ENCODE peak calls at places on chromosomes 13 and 19, in five cellular contexts. One of them, this sample, is unnamed.

GRCh38 chr19:7654401-7654800 is 14.4 kb upstream of the RETN start:
- DNase-seq in uterus: no peak
- DNase-seq in BJ: no peak
- DNase-seq in fibroblast of lung: no peak
- DNase-seq in Panc1: no peak
- DNase-seq in this sample: no peak

GRCh38 chr19:16899566-16900075 is 10.8 kb downstream of the F2RL3 start:
- DNase-seq in fibroblast of lung: no peak
- DNase-seq in BJ: no peak
- DNase-seq in Panc1: peak; percentile 18
- DNase-seq in uterus: no peak
- DNase-seq in this sample: no peak

GRCh38 chr19:17325881-17326594 is 8.6 kb downstream of the ANO8 start:
- DNase-seq in BJ: no peak
- DNase-seq in Panc1: no peak
- DNase-seq in fibroblast of lung: peak; percentile 36
- DNase-seq in uterus: no peak
- DNase-seq in this sample: no peak

GRCh38 chr13:39855236-39855635 is 199.8 kb downstream of the COG6 start:
- DNase-seq in fibroblast of lung: no peak
- DNase-seq in uterus: no peak
- DNase-seq in Panc1: no peak
- DNase-seq in BJ: no peak
- DNase-seq in this sample: no peak

GRCh38 chr19:17073869-17074627 is 1.2 kb downstream of the HAUS8 start:
- DNase-seq in BJ: no peak
- DNase-seq in fibroblast of lung: no peak
- DNase-seq in Panc1: no peak
- DNase-seq in uterus: no peak
- DNase-seq in this sample: no peak

GRCh38 chr13:84430441-84430840 is 548.2 kb upstream of the SLITRK1 start:
- DNase-seq in BJ: no peak
- DNase-seq in fibroblast of lung: no peak
- DNase-seq in Panc1: no peak
- DNase-seq in uterus: no peak
- DNase-seq in this sample: no peak

GRCh38 chr19:47240996-47241918 is 10.3 kb upstream of the BBC3 start:
- DNase-seq in BJ: no peak
- DNase-seq in fibroblast of lung: peak; percentile 77
- DNase-seq in uterus: peak; percentile 86
- DNase-seq in Panc1: no peak
- DNase-seq in this sample: no peak

GRCh38 chr13:45623516-45624090 is 8.1 kb upstream of the ERICH6B start:
- DNase-seq in Panc1: no peak
- DNase-seq in BJ: no peak
- DNase-seq in fibroblast of lung: no peak
- DNase-seq in uterus: no peak
- DNase-seq in this sample: no peak

GRCh38 chr19:2578911-2579677 is 103.2 kb downstream of the GADD45B start:
- DNase-seq in Panc1: peak; percentile 68
- DNase-seq in uterus: peak; percentile 88
- DNase-seq in fibroblast of lung: peak; percentile 91
- DNase-seq in BJ: peak; percentile 65
- DNase-seq in this sample: peak; percentile 82

GRCh38 chr19:1274852-1275259 is 474 bp upstream of the FAM174C start:
- DNase-seq in BJ: no peak
- DNase-seq in Panc1: no peak
- DNase-seq in uterus: no peak
- DNase-seq in fibroblast of lung: no peak
- DNase-seq in this sample: no peak

GRCh38 chr19:31141301-31141700 is 207.9 kb downstream of the TSHZ3 start:
- DNase-seq in Panc1: no peak
- DNase-seq in uterus: no peak
- DNase-seq in fibroblast of lung: peak; percentile 49
- DNase-seq in BJ: no peak
- DNase-seq in this sample: no peak

GRCh38 chr19:17883627-17884413 is 12.1 kb downstream of the SLC5A5 start:
- DNase-seq in Panc1: no peak
- DNase-seq in uterus: no peak
- DNase-seq in BJ: no peak
- DNase-seq in fibroblast of lung: no peak
- DNase-seq in this sample: no peak

GRCh38 chr19:9757544-9758501 is 10.7 kb downstream of the ZNF846 start:
- DNase-seq in uterus: no peak
- DNase-seq in BJ: no peak
- DNase-seq in fibroblast of lung: peak; percentile 4
- DNase-seq in Panc1: no peak
- DNase-seq in this sample: no peak

GRCh38 chr19:46710687-46711086 is 6.2 kb downstream of the PRKD2 start:
- DNase-seq in BJ: no peak
- DNase-seq in fibroblast of lung: no peak
- DNase-seq in uterus: no peak
- DNase-seq in Panc1: no peak
- DNase-seq in this sample: no peak

GRCh38 chr19:7550987-7551761 is 15.7 kb downstream of the PNPLA6 start:
- DNase-seq in uterus: peak; percentile 68
- DNase-seq in Panc1: no peak
- DNase-seq in fibroblast of lung: peak; percentile 47
- DNase-seq in BJ: no peak
- DNase-seq in this sample: peak; percentile 23

GRCh38 chr13:44470623-44471562 is 97.3 kb downstream of the SERP2 start:
- DNase-seq in uterus: no peak
- DNase-seq in BJ: no peak
- DNase-seq in fibroblast of lung: peak; percentile 27
- DNase-seq in Panc1: no peak
- DNase-seq in this sample: no peak

GRCh38 chr13:43364210-43365041 is 341.0 kb downstream of the DNAJC15 start:
- DNase-seq in uterus: no peak
- DNase-seq in Panc1: no peak
- DNase-seq in fibroblast of lung: peak; percentile 90
- DNase-seq in BJ: no peak
- DNase-seq in this sample: no peak

GRCh38 chr19:53991224-53992113 is at the start of gene CACNG6:
- DNase-seq in Panc1: no peak
- DNase-seq in BJ: no peak
- DNase-seq in fibroblast of lung: peak; percentile 24
- DNase-seq in uterus: no peak
- DNase-seq in this sample: no peak

GRCh38 chr13:79196366-79196765 is 209.7 kb downstream of the RBM26 start:
- DNase-seq in BJ: no peak
- DNase-seq in uterus: no peak
- DNase-seq in Panc1: no peak
- DNase-seq in fibroblast of lung: no peak
- DNase-seq in this sample: no peak

GRCh38 chr19:46922465-46922864 is 61.7 kb downstream of the ARHGAP35 start:
- DNase-seq in fibroblast of lung: no peak
- DNase-seq in Panc1: no peak
- DNase-seq in uterus: no peak
- DNase-seq in BJ: no peak
- DNase-seq in this sample: no peak

GRCh38 chr19:44988896-44989563 is 12.2 kb upstream of the RELB start:
- DNase-seq in fibroblast of lung: peak; percentile 41
- DNase-seq in BJ: no peak
- DNase-seq in Panc1: no peak
- DNase-seq in uterus: peak; percentile 58
- DNase-seq in this sample: no peak

GRCh38 chr13:102651892-102652291 is 43.0 kb downstream of the METTL21C start:
- DNase-seq in BJ: no peak
- DNase-seq in Panc1: no peak
- DNase-seq in fibroblast of lung: no peak
- DNase-seq in uterus: peak; percentile 75
- DNase-seq in this sample: no peak

GRCh38 chr19:19202707-19203011 is 555 bp downstream of the NR2C2AP start:
- DNase-seq in fibroblast of lung: no peak
- DNase-seq in BJ: no peak
- DNase-seq in uterus: no peak
- DNase-seq in Panc1: no peak
- DNase-seq in this sample: no peak

GRCh38 chr13:25248071-25248470 is 39.2 kb downstream of the MTMR6 start:
- DNase-seq in fibroblast of lung: no peak
- DNase-seq in uterus: no peak
- DNase-seq in BJ: no peak
- DNase-seq in Panc1: no peak
- DNase-seq in this sample: no peak

GRCh38 chr13:43360911-43361605 is 337.7 kb downstream of the DNAJC15 start:
- DNase-seq in uterus: no peak
- DNase-seq in BJ: no peak
- DNase-seq in Panc1: no peak
- DNase-seq in fibroblast of lung: peak; percentile 63
- DNase-seq in this sample: no peak

GRCh38 chr13:113935081-113935511 is 38.8 kb downstream of the C13orf46 start:
- DNase-seq in Panc1: no peak
- DNase-seq in BJ: no peak
- DNase-seq in uterus: peak; percentile 14
- DNase-seq in fibroblast of lung: no peak
- DNase-seq in this sample: no peak

GRCh38 chr19:3359850-3360493 is 6.4 kb upstream of the NFIC start:
- DNase-seq in uterus: no peak
- DNase-seq in fibroblast of lung: peak; percentile 46
- DNase-seq in BJ: no peak
- DNase-seq in Panc1: no peak
- DNase-seq in this sample: no peak

GRCh38 chr19:40791349-40791748 is 7.6 kb upstream of the EGLN2 start:
- DNase-seq in Panc1: no peak
- DNase-seq in fibroblast of lung: no peak
- DNase-seq in uterus: no peak
- DNase-seq in BJ: no peak
- DNase-seq in this sample: no peak

DNA sequence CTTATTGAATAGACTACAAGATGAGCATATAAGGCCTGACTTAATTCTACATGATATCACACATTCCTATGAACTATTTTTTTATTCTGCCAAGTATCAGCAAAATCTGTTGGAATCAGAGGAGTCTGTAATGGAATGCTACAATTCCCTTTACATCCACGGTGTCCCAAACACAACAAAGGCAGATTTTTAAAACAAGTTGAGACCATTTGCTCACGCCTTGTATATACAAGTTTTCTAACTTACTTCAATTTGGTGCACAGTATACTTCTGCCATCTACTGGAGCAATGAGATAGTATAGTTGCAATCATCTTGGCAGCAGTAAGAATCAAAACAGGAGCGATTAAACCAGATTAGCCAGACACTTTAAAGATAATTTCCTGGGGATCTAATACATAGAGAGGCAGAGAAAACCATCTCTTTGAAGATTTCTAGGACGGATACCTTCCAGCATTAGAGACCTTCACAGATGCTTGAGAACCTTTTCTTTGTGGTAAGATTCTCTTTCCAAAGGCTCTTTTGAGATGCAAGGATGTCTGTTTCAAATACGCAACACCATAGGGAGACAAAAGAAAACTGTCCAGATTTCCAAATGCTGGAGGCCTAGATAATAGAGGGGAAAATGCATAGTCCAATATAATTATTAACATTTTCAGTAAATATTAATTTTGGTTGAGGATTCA is 302.0 kb upstream of the MIR17HG start:
- DNase-seq in fibroblast of lung: peak; percentile 9
- DNase-seq in Panc1: peak; percentile 7
- DNase-seq in uterus: no peak
- DNase-seq in BJ: no peak
- DNase-seq in this sample: no peak
- TF ChIP-seq CTCF in fibroblast of lung: peak; percentile 49
- TF ChIP-seq CTCF in Panc1: peak; percentile 44
- TF ChIP-seq CTCF in uterus: no peak
- TF ChIP-seq CTCF in BJ: no peak
- TF ChIP-seq CTCF in this sample: peak; percentile 63

DNA sequence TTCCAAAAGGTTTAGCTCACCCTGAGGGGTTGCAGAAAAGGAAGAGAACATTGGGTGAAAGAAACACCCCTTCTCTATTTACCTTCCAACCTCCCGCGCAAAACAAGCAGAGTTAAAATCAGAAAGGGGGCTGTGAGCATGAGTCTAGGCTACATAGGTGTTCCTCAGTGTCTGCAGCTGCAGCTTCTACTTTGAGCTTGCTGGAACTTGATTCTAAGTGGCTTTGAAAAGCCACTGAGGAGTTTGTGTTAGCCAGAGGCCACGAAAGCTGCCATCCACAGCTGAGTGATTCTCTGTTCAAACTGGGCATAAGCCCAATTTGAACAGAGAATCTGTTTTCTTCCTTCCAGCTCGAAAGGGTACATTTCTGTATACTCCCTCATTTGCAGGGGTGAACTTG is 343.9 kb downstream of the PCDH9 start:
- DNase-seq in Panc1: no peak
- DNase-seq in uterus: no peak
- DNase-seq in BJ: no peak
- DNase-seq in fibroblast of lung: peak; percentile 4
- DNase-seq in this sample: no peak
- H3K4me3 ChIP-seq in Panc1: no peak overlapping the region
- H3K4me3 ChIP-seq in uterus: no peak overlapping the region
- H3K4me3 ChIP-seq in BJ: no peak overlapping the region
- H3K4me3 ChIP-seq in fibroblast of lung: no peak overlapping the region
- H3K4me3 ChIP-seq in this sample: no peak overlapping the region

DNA sequence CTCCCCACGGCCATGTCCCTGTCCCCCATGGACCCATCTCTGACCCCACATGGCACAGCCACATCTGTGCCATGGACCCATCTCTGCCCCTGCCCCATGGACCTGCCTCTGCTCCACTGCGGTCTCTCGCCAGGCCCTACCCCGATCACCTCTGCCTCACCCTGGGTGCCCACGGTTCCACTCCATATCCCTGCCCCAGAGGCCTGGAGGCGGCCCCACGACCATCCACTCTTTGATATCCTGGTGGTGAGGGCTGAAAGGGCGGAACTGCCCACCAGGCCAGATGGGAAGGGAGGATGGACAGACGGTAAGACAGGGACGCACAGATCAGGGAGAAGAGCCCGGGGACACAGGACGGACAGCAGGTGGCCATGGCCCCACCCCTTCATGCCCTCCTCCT is 327 bp downstream of the PTGER1 start:
- DNase-seq in fibroblast of lung: no peak
- DNase-seq in uterus: no peak
- DNase-seq in Panc1: no peak
- DNase-seq in BJ: no peak
- DNase-seq in this sample: no peak
- TF ChIP-seq CTCF in fibroblast of lung: no peak
- TF ChIP-seq CTCF in uterus: no peak
- TF ChIP-seq CTCF in Panc1: no peak
- TF ChIP-seq CTCF in BJ: no peak
- TF ChIP-seq CTCF in this sample: no peak

GRCh38 chr13:99798756-99799155 is 172.8 kb downstream of the ZIC5 start:
- DNase-seq in Panc1: no peak
- DNase-seq in uterus: no peak
- DNase-seq in BJ: no peak
- DNase-seq in fibroblast of lung: no peak
- DNase-seq in this sample: no peak
- H3K4me3 ChIP-seq in Panc1: no peak overlapping the region
- H3K4me3 ChIP-seq in uterus: no peak overlapping the region
- H3K4me3 ChIP-seq in BJ: no peak overlapping the region
- H3K4me3 ChIP-seq in fibroblast of lung: no peak overlapping the region
- H3K4me3 ChIP-seq in this sample: no peak overlapping the region